ENCODE peak calls at places on chromosomes 2 and 18, in four cellular contexts. F, I, T and O are unnamed samples.

GRCh38 chr2:233413529-233414272 is 59.4 kb downstream of the DGKD start:
- DNase-seq in F (peak; percentile 23), T (no peak), I (peak; percentile 64), O (no peak)

GRCh38 chr18:25503567-25504081 is 151.7 kb upstream of the ZNF521 start:
- DNase-seq in I (peak; percentile 43), T (peak; percentile 75), F (no peak), O (no peak)

GRCh38 chr2:9287400-9288059 is 80.9 kb downstream of the ASAP2 start:
- DNase-seq in T (no peak), I (no peak), F (no peak), O (no peak)

GRCh38 chr2:83055338-83056010 is 1403.6 kb downstream of the SUCLG1 start:
- DNase-seq in T (no peak), I (no peak), F (no peak), O (no peak)

GRCh38 chr2:8477511-8478132 is 204.2 kb upstream of the ID2 start:
- DNase-seq in I (no peak), T (no peak), F (no peak), O (no peak)

GRCh38 chr2:1600191-1601063 is 143.9 kb downstream of the PXDN start:
- DNase-seq in F (no peak), T (no peak), I (no peak), O (no peak)

GRCh38 chr2:7116516-7116915 is 199.3 kb downstream of the RNF144A start:
- DNase-seq in I (no peak), T (no peak), F (no peak), O (no peak)

GRCh38 chr2:1282552-1282951 is 130.7 kb upstream of the TPO start:
- DNase-seq in T (peak; percentile 46), F (no peak), I (no peak), O (no peak)

GRCh38 chr2:203002054-203002821 is 12.4 kb upstream of the NBEAL1 start:
- DNase-seq in I (no peak), T (no peak), F (no peak), O (no peak)

GRCh38 chr18:70289351-70290330 is 796 bp downstream of the SOCS6 start:
- DNase-seq in F (peak; percentile 42), T (peak; percentile 67), I (no peak), O (no peak)

GRCh38 chr2:677056-677949 is at the start of gene TMEM18:
- DNase-seq in F (peak; percentile 98), I (peak; percentile 95), T (peak; percentile 99), O (peak; percentile 97)

GRCh38 chr2:241659150-241659739 is 21.8 kb downstream of the ATG4B start:
- DNase-seq in F (peak; percentile 58), T (peak; percentile 82), I (peak; percentile 45), O (no peak)

GRCh38 chr18:3903341-3903740 is 453.4 kb downstream of the TGIF1 start:
- DNase-seq in I (no peak), T (no peak), F (no peak), O (no peak)

GRCh38 chr2:128644156-128644555 is 325.5 kb upstream of the HS6ST1 start:
- DNase-seq in T (peak; percentile 82), I (peak; percentile 5), F (peak; percentile 21), O (peak; percentile 58)

GRCh38 chr2:147641644-147642043 is 203.2 kb upstream of the ACVR2A start:
- DNase-seq in T (no peak), F (no peak), I (no peak), O (no peak)

GRCh38 chr18:46754188-46754587 is 2.7 kb downstream of the ST8SIA5 start:
- DNase-seq in T (no peak), I (no peak), F (no peak), O (no peak)

GRCh38 chr18:33755918-33756590 is 178.0 kb downstream of the ASXL3 start:
- DNase-seq in I (no peak), T (no peak), F (no peak), O (no peak)

GRCh38 chr2:67917332-67918054 is 145.3 kb downstream of the C1D start:
- DNase-seq in F (no peak), I (no peak), T (no peak), O (no peak)

GRCh38 chr2:210199186-210199765 is 26.0 kb downstream of the ACADL start:
- DNase-seq in I (no peak), T (peak; percentile 48), F (no peak), O (no peak)

GRCh38 chr2:1886405-1886992 is 142.2 kb upstream of the PXDN start:
- DNase-seq in F (peak; percentile 74), T (peak; percentile 91), I (peak; percentile 63), O (no peak)

GRCh38 chr18:38497281-38497680 is 931.7 kb upstream of the CELF4 start:
- DNase-seq in I (no peak), F (no peak), T (no peak), O (no peak)

GRCh38 chr2:177392373-177393246 is at the start of gene AGPS:
- DNase-seq in F (peak; percentile 77), T (peak; percentile 89), I (peak; percentile 37), O (no peak)

GRCh38 chr2:48433682-48434081 is 96.3 kb upstream of the STON1 start:
- DNase-seq in F (no peak), T (no peak), I (no peak), O (no peak)

GRCh38 chr18:34023471-34023870 is 201.2 kb downstream of the NOL4 start:
- DNase-seq in T (peak; percentile 74), F (no peak), I (no peak), O (no peak)

GRCh38 chr18:3596324-3597158 is 146.6 kb downstream of the TGIF1 start:
- DNase-seq in T (no peak), F (peak; percentile 46), I (peak; percentile 40), O (no peak)

DNA sequence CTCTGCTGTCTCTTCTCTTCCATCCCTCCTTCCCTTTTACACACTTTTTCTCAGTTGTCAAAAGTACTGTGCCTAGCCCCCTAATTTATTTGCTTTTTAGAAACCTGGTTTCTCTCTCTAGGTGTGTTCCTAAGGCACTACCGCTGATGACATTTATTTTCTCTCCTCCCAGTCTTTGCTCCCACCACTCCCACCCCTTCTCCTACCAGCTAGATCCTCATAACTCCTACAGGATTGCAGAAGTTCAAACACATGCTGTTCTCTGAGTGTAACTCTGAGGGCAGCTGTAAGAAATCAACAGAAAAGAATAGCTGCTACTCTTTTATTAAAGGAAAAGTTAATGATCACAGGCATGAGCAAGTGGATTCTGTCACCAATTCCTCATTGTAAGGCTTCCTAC is 22.3 kb upstream of the LRRTM1 start:
- DNase-seq in I (no peak), F (no peak), T (no peak), O (no peak)
- TF ChIP-seq POLR2AphosphoS5 in I (no peak), F (no peak), T (no peak), O (no peak)

GRCh38 chr2:187008111-187008510 is 159.1 kb upstream of the ZSWIM2 start:
- DNase-seq in F (no peak), T (no peak), I (no peak), O (no peak)
- TF ChIP-seq POLR2AphosphoS5 in F (no peak), T (no peak), I (no peak), O (no peak)

GRCh38 chr2:235244497-235245215 is 249.2 kb upstream of the AGAP1 start:
- DNase-seq in F (no peak), T (no peak), I (no peak), O (no peak)

GRCh38 chr2:235238537-235238936 is 255.3 kb upstream of the AGAP1 start:
- DNase-seq in T (no peak), F (peak; percentile 33), I (no peak), O (no peak)

GRCh38 chr2:235234711-235235110 is 259.1 kb upstream of the AGAP1 start:
- DNase-seq in T (no peak), F (no peak), I (no peak), O (no peak)

GRCh38 chr2:235235977-235236767 is 257.7 kb upstream of the AGAP1 start:
- DNase-seq in T (no peak), I (no peak), F (no peak), O (no peak)

DNA sequence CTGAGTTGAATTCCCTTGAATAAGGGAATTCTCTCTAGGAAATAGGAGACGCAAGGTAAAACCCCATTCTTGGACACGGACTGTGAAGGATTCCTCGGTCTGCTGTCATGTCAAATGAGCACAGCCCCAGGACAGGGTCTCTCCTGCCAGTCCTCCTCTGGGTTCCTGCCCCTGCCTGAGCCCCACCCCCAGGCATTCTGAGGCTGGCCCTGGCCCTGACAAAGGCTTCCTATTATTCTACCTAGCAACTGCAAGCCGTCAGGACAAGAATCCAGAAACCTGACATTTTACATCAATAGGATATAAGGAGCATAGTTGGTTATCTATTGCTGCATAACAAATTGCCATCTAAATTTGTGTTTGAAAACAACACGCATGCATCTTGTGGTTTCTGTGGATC is 253.3 kb upstream of the AGAP1 start:
- DNase-seq in T (no peak), F (no peak), I (no peak), O (no peak)
- TF ChIP-seq POLR2AphosphoS5 in T (no peak), F (no peak), I (no peak), O (no peak)

DNA sequence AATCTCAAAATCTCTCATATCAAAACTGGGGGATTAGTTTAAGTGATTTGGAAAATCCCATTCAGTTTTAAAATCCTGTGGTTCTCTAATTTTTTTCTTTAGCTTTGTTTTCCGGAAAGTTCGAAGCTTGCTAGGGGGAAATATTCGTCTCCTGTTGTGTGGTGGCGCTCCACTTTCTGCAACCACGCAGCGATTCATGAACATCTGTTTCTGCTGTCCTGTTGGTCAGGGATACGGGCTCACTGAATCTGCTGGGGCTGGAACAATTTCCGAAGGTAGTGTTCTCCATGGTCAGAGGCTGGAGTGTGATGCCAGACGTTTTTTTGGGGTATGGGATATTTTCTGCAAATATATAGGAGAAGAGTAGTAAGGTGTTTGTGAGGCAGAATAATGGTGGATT is 66.1 kb downstream of the ACSL3 start:
- DNase-seq in I (no peak), F (no peak), T (no peak), O (no peak)
- TF ChIP-seq POLR2AphosphoS5 in I (no peak), F (no peak), T (no peak), O (no peak)

GRCh38 chr2:27078267-27079194 is at the start of gene EMILIN1:
- DNase-seq in F (peak; percentile 45), I (peak; percentile 66), T (peak; percentile 56), O (no peak)
- TF ChIP-seq POLR2AphosphoS5 in F (no peak), I (peak; percentile 47), T (no peak), O (no peak)

DNA sequence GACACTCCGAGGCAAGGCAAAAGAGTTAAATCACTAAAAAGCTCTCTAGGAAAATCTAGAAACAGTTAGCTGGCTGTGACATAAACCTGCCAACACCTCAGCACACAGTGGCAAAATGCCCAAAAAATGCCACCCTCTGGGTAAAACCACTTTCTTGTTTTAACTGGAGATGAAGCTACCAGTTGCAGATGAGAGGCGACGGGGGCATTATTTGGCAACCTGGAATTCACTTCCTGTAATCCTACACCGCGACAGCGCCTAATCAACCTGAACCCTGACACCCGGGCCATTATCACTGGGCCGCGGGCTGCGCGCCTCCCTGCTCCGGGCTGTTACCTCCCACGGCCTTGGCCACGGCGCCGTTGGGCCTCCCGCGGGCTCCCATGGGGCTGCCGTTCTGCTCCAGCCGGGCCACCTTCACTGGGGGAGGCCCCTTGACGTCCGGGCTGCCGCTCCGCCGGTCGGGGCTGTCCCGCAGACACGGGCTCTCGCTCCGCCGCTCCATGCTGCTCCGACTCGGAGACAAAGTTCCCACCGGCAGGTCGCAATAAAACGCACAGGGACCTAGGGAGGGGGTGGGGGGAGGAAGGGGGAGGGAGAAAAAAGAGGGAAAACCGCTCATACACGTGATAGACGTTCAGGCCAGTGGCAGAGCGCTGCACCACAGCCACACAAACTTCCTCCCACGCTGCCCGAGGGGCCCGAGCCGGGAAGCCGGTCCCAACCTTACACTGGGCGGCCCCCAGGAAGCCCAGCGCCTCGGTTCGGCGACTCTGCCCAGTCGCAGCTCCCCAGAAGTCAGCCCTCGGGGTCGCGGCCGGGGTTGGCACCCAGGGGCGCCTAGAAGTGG is 2.0 kb downstream of the SATB2 start:
- DNase-seq in F (peak; percentile 49), T (peak; percentile 91), I (no peak), O (no peak)
- TF ChIP-seq POLR2AphosphoS5 in F (no peak), T (peak; percentile 44), I (no peak), O (no peak)